ENCODE peak calls at places on chromosomes 3 and 15, in nine cellular contexts. E is HepG2; V is CD8-positive, alpha-beta T cell; X is stomach; C is transverse colon; R is lower lobe of right lung; J is psoas muscle; W is neuronal stem cell; K is IMR-90. Z is an unnamed sample.
A peak's percentile ranks its signal among the peaks of the same experiment; 100 is the strongest.

GRCh38 chr15:67125589-67126502 is 60.4 kb downstream of the SMAD3 start:
- DNase-seq in E (no peak), V (no peak), X (peak; percentile 44), C (no peak), R (no peak), J (peak; percentile 90), W (no peak), K (peak; percentile 100), Z (no peak)

GRCh38 chr3:11770105-11770476 is 76.6 kb downstream of the TAMM41 start:
- DNase-seq in E (no peak), V (no peak), X (no peak), C (no peak), R (no peak), J (no peak), W (no peak), K (no peak), Z (no peak)

GRCh38 chr3:52891164-52891563 is 6.2 kb downstream of the STIMATE start:
- DNase-seq in E (no peak), V (no peak), X (no peak), C (no peak), R (peak; percentile 55), J (no peak), W (no peak), K (no peak), Z (no peak)

GRCh38 chr3:108461641-108462040 is 48.8 kb downstream of the MYH15 start:
- DNase-seq in E (no peak), V (no peak), X (no peak), C (no peak), R (no peak), J (no peak), W (no peak), K (peak; percentile 26), Z (no peak)

GRCh38 chr15:89654847-89655805 is at the start of gene KIF7:
- DNase-seq in E (peak; percentile 32), V (no peak), X (peak; percentile 31), C (no peak), R (no peak), J (peak; percentile 48), W (peak; percentile 70), K (peak; percentile 47), Z (peak; percentile 87)

GRCh38 chr3:106013971-106014370 is 145.2 kb upstream of the CBLB start:
- DNase-seq in E (no peak), V (no peak), X (no peak), C (no peak), R (no peak), J (no peak), W (no peak), K (peak; percentile 99), Z (no peak)

GRCh38 chr3:10366681-10367101 is 45.8 kb upstream of the SEC13 start:
- DNase-seq in E (no peak), V (no peak), X (no peak), C (no peak), R (no peak), J (no peak), W (no peak), K (peak; percentile 100), Z (no peak)

GRCh38 chr15:63366451-63366850 is 15.2 kb downstream of the CA12 start:
- DNase-seq in E (no peak), V (no peak), X (no peak), C (no peak), R (no peak), J (no peak), W (no peak), K (peak; percentile 63), Z (no peak)

GRCh38 chr15:77034620-77035467 is 36.1 kb downstream of the TSPAN3 start:
- DNase-seq in E (no peak), V (peak; percentile 51), X (peak; percentile 40), C (peak; percentile 61), R (peak; percentile 56), J (peak; percentile 44), W (no peak), K (no peak), Z (no peak)

GRCh38 chr3:96354742-96355141 is 459.7 kb upstream of the EPHA6 start:
- DNase-seq in E (no peak), V (no peak), X (no peak), C (no peak), R (no peak), J (no peak), W (no peak), K (no peak), Z (no peak)

GRCh38 chr3:12127366-12127765 is 31.3 kb downstream of the TIMP4 start:
- DNase-seq in E (no peak), V (no peak), X (no peak), C (no peak), R (no peak), J (no peak), W (no peak), K (no peak), Z (no peak)

GRCh38 chr3:128397484-128397883 is 69.2 kb downstream of the DNAJB8 start:
- DNase-seq in E (no peak), V (no peak), X (no peak), C (no peak), R (no peak), J (no peak), W (no peak), K (no peak), Z (no peak)

GRCh38 chr15:31453558-31454318 is 127.1 kb downstream of the KLF13 start:
- DNase-seq in E (no peak), V (no peak), X (no peak), C (peak; percentile 6), R (no peak), J (no peak), W (no peak), K (no peak), Z (no peak)

GRCh38 chr3:16311960-16312451 is 47.0 kb downstream of the OXNAD1 start:
- DNase-seq in E (no peak), V (peak; percentile 61), X (no peak), C (peak; percentile 30), R (no peak), J (peak; percentile 55), W (no peak), K (no peak), Z (no peak)

GRCh38 chr15:44763848-44764247 is 27.5 kb downstream of the TRIM69 start:
- DNase-seq in E (no peak), V (no peak), X (no peak), C (no peak), R (no peak), J (no peak), W (no peak), K (no peak), Z (no peak)

GRCh38 chr3:99947356-99947755 is 129.7 kb downstream of the CMSS1 start:
- DNase-seq in E (no peak), V (no peak), X (no peak), C (no peak), R (no peak), J (no peak), W (no peak), K (no peak), Z (no peak)

GRCh38 chr3:196240424-196240823 is 24.1 kb downstream of the SLC51A start:
- DNase-seq in E (no peak), V (no peak), X (no peak), C (no peak), R (no peak), J (no peak), W (no peak), K (no peak), Z (no peak)
- H3K9me3 ChIP-seq in E (no peaks in the 10 kb centered on the region), V (no peaks in the 10 kb centered on the region), X (no peaks in the 10 kb centered on the region), C (no peaks in the 10 kb centered on the region), R (no peaks in the 10 kb centered on the region), J (no peaks in the 10 kb centered on the region), W (no peaks in the 10 kb centered on the region), K (no peaks in the 10 kb centered on the region), Z (peaks cover 4% of the 10 kb centered on the region)

GRCh38 chr3:13710251-13710650 is 161.3 kb downstream of the FBLN2 start:
- DNase-seq in E (no peak), V (no peak), X (peak; percentile 9), C (no peak), R (no peak), J (no peak), W (no peak), K (no peak), Z (no peak)

GRCh38 chr3:13708301-13708700 is 159.4 kb downstream of the FBLN2 start:
- DNase-seq in E (no peak), V (peak; percentile 4), X (no peak), C (no peak), R (no peak), J (no peak), W (no peak), K (no peak), Z (no peak)

GRCh38 chr3:13707456-13707855 is 158.5 kb downstream of the FBLN2 start:
- DNase-seq in E (no peak), V (no peak), X (no peak), C (no peak), R (no peak), J (no peak), W (no peak), K (no peak), Z (no peak)

GRCh38 chr3:13708871-13709595 is 160.1 kb downstream of the FBLN2 start:
- DNase-seq in E (no peak), V (peak; percentile 6), X (no peak), C (no peak), R (no peak), J (no peak), W (no peak), K (no peak), Z (no peak)

DNA sequence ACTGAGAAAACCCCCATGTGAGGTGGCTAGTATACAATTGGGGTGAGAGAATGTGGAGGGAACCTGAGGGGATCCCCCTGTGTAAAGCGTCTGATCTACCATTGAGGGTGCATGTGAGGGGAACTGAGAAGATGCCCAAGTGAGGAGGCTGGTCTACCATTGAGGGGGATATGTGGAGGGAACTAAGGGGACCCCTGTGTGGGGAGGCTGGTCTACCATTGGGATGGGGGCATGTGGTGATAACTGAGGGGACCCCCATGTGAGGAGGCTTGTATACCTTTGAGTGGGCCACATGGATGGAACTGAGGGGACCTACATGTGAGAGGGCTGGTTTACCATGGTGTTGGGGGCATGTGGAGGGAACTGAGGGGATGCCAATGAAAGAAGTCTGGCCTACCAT is 160.8 kb downstream of the FBLN2 start:
- DNase-seq in E (no peak), V (no peak), X (no peak), C (no peak), R (no peak), J (no peak), W (no peak), K (no peak), Z (no peak)
- H3K9me3 ChIP-seq in E (no peaks in the 10 kb centered on the region), V (no peaks in the 10 kb centered on the region), X (peaks cover 6% of the 10 kb centered on the region), C (no peaks in the 10 kb centered on the region), R (no peaks in the 10 kb centered on the region), J (no peaks in the 10 kb centered on the region), W (no peaks in the 10 kb centered on the region), K (peaks cover 13% of the 10 kb centered on the region), Z (peaks cover 2% of the 10 kb centered on the region)

GRCh38 chr3:58835075-58835474 is 168.5 kb upstream of the FAM3D start:
- DNase-seq in E (no peak), V (no peak), X (no peak), C (no peak), R (no peak), J (no peak), W (no peak), K (peak; percentile 38), Z (no peak)
- H3K9me3 ChIP-seq in E (no peaks in the 10 kb centered on the region), V (no peaks in the 10 kb centered on the region), X (no peaks in the 10 kb centered on the region), C (no peaks in the 10 kb centered on the region), R (no peaks in the 10 kb centered on the region), J (no peaks in the 10 kb centered on the region), W (no peaks in the 10 kb centered on the region), K (no peaks in the 10 kb centered on the region), Z (no peaks in the 10 kb centered on the region)

DNA sequence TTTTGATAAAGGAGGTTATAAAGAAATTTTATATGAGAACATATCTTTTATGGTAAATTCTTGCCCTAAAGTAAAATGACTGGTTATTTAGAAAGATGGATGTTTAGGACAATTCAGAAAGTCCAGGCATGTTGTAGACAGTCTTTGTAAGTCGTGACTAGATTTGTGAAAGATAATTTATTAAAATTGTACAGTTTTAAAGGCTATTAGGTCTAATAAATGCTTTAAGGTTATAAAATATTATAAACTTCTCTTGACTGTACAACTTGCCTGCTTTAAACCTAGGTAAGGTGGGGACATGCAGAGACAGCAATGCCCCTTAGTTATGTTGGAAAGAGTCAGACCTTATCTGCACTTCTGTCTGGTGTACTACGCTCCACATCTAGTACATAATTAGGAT is 933.5 kb downstream of the SI start:
- DNase-seq in E (no peak), V (no peak), X (no peak), C (no peak), R (no peak), J (no peak), W (no peak), K (no peak), Z (no peak)
- H3K9me3 ChIP-seq in E (peaks cover 84% of the 10 kb centered on the region), V (no peaks in the 10 kb centered on the region), X (peaks cover 55% of the 10 kb centered on the region), C (no peaks in the 10 kb centered on the region), R (peaks cover 17% of the 10 kb centered on the region), J (no peaks in the 10 kb centered on the region), W (peaks cover 3% of the 10 kb centered on the region), K (peaks cover 15% of the 10 kb centered on the region), Z (peaks cover 43% of the 10 kb centered on the region)